ENCODE peak calls at places on chromosomes 16 and 17, in ten cellular contexts. One of them, this sample, is unnamed.

GRCh38 chr17:7747586-7747985 is 30.0 kb downstream of the DNAH2 start:
- DNase-seq in amygdala: no peak
- DNase-seq in HFFc6: peak; percentile 27
- DNase-seq in smooth muscle cell of the brain vasculature: no peak
- DNase-seq in head of caudate nucleus: no peak
- DNase-seq in activated T-cell treated with anti-CD3 and anti-CD28 coated beads for 1 hour: no peak
- DNase-seq in ACHN: no peak
- DNase-seq in PC-9: no peak
- DNase-seq in iris pigment epithelial cell: peak; percentile 64
- DNase-seq in GM19239: no peak
- DNase-seq in this sample: no peak

GRCh38 chr17:2455956-2456355 is 55.1 kb upstream of the MNT start:
- DNase-seq in amygdala: no peak
- DNase-seq in HFFc6: no peak
- DNase-seq in smooth muscle cell of the brain vasculature: no peak
- DNase-seq in head of caudate nucleus: no peak
- DNase-seq in activated T-cell treated with anti-CD3 and anti-CD28 coated beads for 1 hour: no peak
- DNase-seq in ACHN: no peak
- DNase-seq in PC-9: no peak
- DNase-seq in iris pigment epithelial cell: no peak
- DNase-seq in GM19239: no peak
- DNase-seq in this sample: no peak

GRCh38 chr16:51134269-51134812 is 16.7 kb downstream of the SALL1 start:
- DNase-seq in amygdala: no peak
- DNase-seq in HFFc6: no peak
- DNase-seq in smooth muscle cell of the brain vasculature: no peak
- DNase-seq in head of caudate nucleus: no peak
- DNase-seq in activated T-cell treated with anti-CD3 and anti-CD28 coated beads for 1 hour: no peak
- DNase-seq in ACHN: no peak
- DNase-seq in PC-9: no peak
- DNase-seq in iris pigment epithelial cell: no peak
- DNase-seq in GM19239: no peak
- DNase-seq in this sample: no peak

GRCh38 chr16:6105115-6105514 is 1007.5 kb upstream of the EEF2KMT start:
- DNase-seq in amygdala: no peak
- DNase-seq in HFFc6: peak; percentile 41
- DNase-seq in smooth muscle cell of the brain vasculature: no peak
- DNase-seq in head of caudate nucleus: no peak
- DNase-seq in activated T-cell treated with anti-CD3 and anti-CD28 coated beads for 1 hour: no peak
- DNase-seq in ACHN: peak; percentile 40
- DNase-seq in PC-9: no peak
- DNase-seq in iris pigment epithelial cell: no peak
- DNase-seq in GM19239: no peak
- DNase-seq in this sample: no peak

GRCh38 chr16:4058386-4058785 is 57.9 kb downstream of the ADCY9 start:
- DNase-seq in amygdala: no peak
- DNase-seq in HFFc6: no peak
- DNase-seq in smooth muscle cell of the brain vasculature: no peak
- DNase-seq in head of caudate nucleus: no peak
- DNase-seq in activated T-cell treated with anti-CD3 and anti-CD28 coated beads for 1 hour: no peak
- DNase-seq in ACHN: no peak
- DNase-seq in PC-9: no peak
- DNase-seq in iris pigment epithelial cell: peak; percentile 78
- DNase-seq in GM19239: no peak
- DNase-seq in this sample: no peak

GRCh38 chr17:77641718-77642117 is 316.8 kb upstream of the TNRC6C start:
- DNase-seq in amygdala: no peak
- DNase-seq in HFFc6: no peak
- DNase-seq in smooth muscle cell of the brain vasculature: no peak
- DNase-seq in head of caudate nucleus: no peak
- DNase-seq in activated T-cell treated with anti-CD3 and anti-CD28 coated beads for 1 hour: no peak
- DNase-seq in ACHN: no peak
- DNase-seq in PC-9: no peak
- DNase-seq in iris pigment epithelial cell: no peak
- DNase-seq in GM19239: no peak
- DNase-seq in this sample: no peak

GRCh38 chr17:74478369-74479100 is 12.1 kb downstream of the CD300A start:
- DNase-seq in amygdala: no peak
- DNase-seq in HFFc6: no peak
- DNase-seq in smooth muscle cell of the brain vasculature: no peak
- DNase-seq in head of caudate nucleus: no peak
- DNase-seq in activated T-cell treated with anti-CD3 and anti-CD28 coated beads for 1 hour: no peak
- DNase-seq in ACHN: no peak
- DNase-seq in PC-9: no peak
- DNase-seq in iris pigment epithelial cell: no peak
- DNase-seq in GM19239: no peak
- DNase-seq in this sample: no peak

GRCh38 chr17:19398301-19399181 is 11.6 kb upstream of the MFAP4 start:
- DNase-seq in amygdala: no peak
- DNase-seq in HFFc6: no peak
- DNase-seq in smooth muscle cell of the brain vasculature: no peak
- DNase-seq in head of caudate nucleus: no peak
- DNase-seq in activated T-cell treated with anti-CD3 and anti-CD28 coated beads for 1 hour: no peak
- DNase-seq in ACHN: no peak
- DNase-seq in PC-9: peak; percentile 71
- DNase-seq in iris pigment epithelial cell: peak; percentile 58
- DNase-seq in GM19239: no peak
- DNase-seq in this sample: peak; percentile 0

GRCh38 chr17:10022416-10022815 is 117.3 kb upstream of the RCVRN start:
- DNase-seq in amygdala: no peak
- DNase-seq in HFFc6: no peak
- DNase-seq in smooth muscle cell of the brain vasculature: no peak
- DNase-seq in head of caudate nucleus: no peak
- DNase-seq in activated T-cell treated with anti-CD3 and anti-CD28 coated beads for 1 hour: no peak
- DNase-seq in ACHN: no peak
- DNase-seq in PC-9: no peak
- DNase-seq in iris pigment epithelial cell: no peak
- DNase-seq in GM19239: no peak
- DNase-seq in this sample: no peak

GRCh38 chr16:14667347-14668266 is 26.5 kb downstream of the PLA2G10 start:
- DNase-seq in amygdala: no peak
- DNase-seq in HFFc6: no peak
- DNase-seq in smooth muscle cell of the brain vasculature: no peak
- DNase-seq in head of caudate nucleus: peak; percentile 9
- DNase-seq in activated T-cell treated with anti-CD3 and anti-CD28 coated beads for 1 hour: no peak
- DNase-seq in ACHN: no peak
- DNase-seq in PC-9: no peak
- DNase-seq in iris pigment epithelial cell: no peak
- DNase-seq in GM19239: no peak
- DNase-seq in this sample: no peak

GRCh38 chr17:9531080-9531479 is 44.5 kb downstream of the STX8 start:
- DNase-seq in amygdala: no peak
- DNase-seq in HFFc6: no peak
- DNase-seq in smooth muscle cell of the brain vasculature: no peak
- DNase-seq in head of caudate nucleus: no peak
- DNase-seq in activated T-cell treated with anti-CD3 and anti-CD28 coated beads for 1 hour: no peak
- DNase-seq in ACHN: no peak
- DNase-seq in PC-9: no peak
- DNase-seq in iris pigment epithelial cell: no peak
- DNase-seq in GM19239: no peak
- DNase-seq in this sample: no peak

GRCh38 chr17:17781591-17782424 is 55.0 kb downstream of the SREBF1 start:
- DNase-seq in amygdala: peak; percentile 82
- DNase-seq in HFFc6: peak; percentile 29
- DNase-seq in smooth muscle cell of the brain vasculature: no peak
- DNase-seq in head of caudate nucleus: peak; percentile 91
- DNase-seq in activated T-cell treated with anti-CD3 and anti-CD28 coated beads for 1 hour: peak; percentile 11
- DNase-seq in ACHN: peak; percentile 72
- DNase-seq in PC-9: peak; percentile 63
- DNase-seq in iris pigment epithelial cell: peak; percentile 51
- DNase-seq in GM19239: no peak
- DNase-seq in this sample: no peak

GRCh38 chr16:29696881-29697331 is 17.9 kb downstream of the QPRT start:
- DNase-seq in amygdala: no peak
- DNase-seq in HFFc6: no peak
- DNase-seq in smooth muscle cell of the brain vasculature: no peak
- DNase-seq in head of caudate nucleus: no peak
- DNase-seq in activated T-cell treated with anti-CD3 and anti-CD28 coated beads for 1 hour: no peak
- DNase-seq in ACHN: no peak
- DNase-seq in PC-9: no peak
- DNase-seq in iris pigment epithelial cell: no peak
- DNase-seq in GM19239: no peak
- DNase-seq in this sample: no peak

GRCh38 chr17:44628234-44629188 is 27.8 kb upstream of the MEIOC start:
- DNase-seq in amygdala: peak; percentile 60
- DNase-seq in HFFc6: no peak
- DNase-seq in smooth muscle cell of the brain vasculature: no peak
- DNase-seq in head of caudate nucleus: peak; percentile 56
- DNase-seq in activated T-cell treated with anti-CD3 and anti-CD28 coated beads for 1 hour: no peak
- DNase-seq in ACHN: no peak
- DNase-seq in PC-9: no peak
- DNase-seq in iris pigment epithelial cell: no peak
- DNase-seq in GM19239: no peak
- DNase-seq in this sample: no peak

GRCh38 chr17:43660816-43661493 is 767 bp downstream of the MEOX1 start:
- DNase-seq in amygdala: no peak
- DNase-seq in HFFc6: no peak
- DNase-seq in smooth muscle cell of the brain vasculature: no peak
- DNase-seq in head of caudate nucleus: no peak
- DNase-seq in activated T-cell treated with anti-CD3 and anti-CD28 coated beads for 1 hour: no peak
- DNase-seq in ACHN: no peak
- DNase-seq in PC-9: no peak
- DNase-seq in iris pigment epithelial cell: no peak
- DNase-seq in GM19239: no peak
- DNase-seq in this sample: no peak

GRCh38 chr16:14378684-14379467 is 251.2 kb downstream of the PARN start:
- DNase-seq in amygdala: no peak
- DNase-seq in HFFc6: peak; percentile 79
- DNase-seq in smooth muscle cell of the brain vasculature: no peak
- DNase-seq in head of caudate nucleus: no peak
- DNase-seq in activated T-cell treated with anti-CD3 and anti-CD28 coated beads for 1 hour: no peak
- DNase-seq in ACHN: no peak
- DNase-seq in PC-9: peak; percentile 63
- DNase-seq in iris pigment epithelial cell: peak; percentile 72
- DNase-seq in GM19239: no peak
- DNase-seq in this sample: no peak

GRCh38 chr16:79899316-79900110 is 299.0 kb upstream of the MAF start:
- DNase-seq in amygdala: no peak
- DNase-seq in HFFc6: no peak
- DNase-seq in smooth muscle cell of the brain vasculature: no peak
- DNase-seq in head of caudate nucleus: no peak
- DNase-seq in activated T-cell treated with anti-CD3 and anti-CD28 coated beads for 1 hour: no peak
- DNase-seq in ACHN: no peak
- DNase-seq in PC-9: no peak
- DNase-seq in iris pigment epithelial cell: no peak
- DNase-seq in GM19239: no peak
- DNase-seq in this sample: no peak

GRCh38 chr16:4529085-4530060 is 9.2 kb downstream of the CDIP1 start:
- DNase-seq in amygdala: no peak
- DNase-seq in HFFc6: peak; percentile 7
- DNase-seq in smooth muscle cell of the brain vasculature: no peak
- DNase-seq in head of caudate nucleus: no peak
- DNase-seq in activated T-cell treated with anti-CD3 and anti-CD28 coated beads for 1 hour: no peak
- DNase-seq in ACHN: no peak
- DNase-seq in PC-9: no peak
- DNase-seq in iris pigment epithelial cell: peak; percentile 64
- DNase-seq in GM19239: no peak
- DNase-seq in this sample: no peak

GRCh38 chr17:7290166-7290565 is 4.3 kb downstream of the YBX2 start:
- DNase-seq in amygdala: no peak
- DNase-seq in HFFc6: no peak
- DNase-seq in smooth muscle cell of the brain vasculature: no peak
- DNase-seq in head of caudate nucleus: no peak
- DNase-seq in activated T-cell treated with anti-CD3 and anti-CD28 coated beads for 1 hour: no peak
- DNase-seq in ACHN: no peak
- DNase-seq in PC-9: no peak
- DNase-seq in iris pigment epithelial cell: no peak
- DNase-seq in GM19239: no peak
- DNase-seq in this sample: no peak

GRCh38 chr17:37672545-37673078 is 29.4 kb upstream of the DDX52 start:
- DNase-seq in amygdala: no peak
- DNase-seq in HFFc6: peak; percentile 23
- DNase-seq in smooth muscle cell of the brain vasculature: no peak
- DNase-seq in head of caudate nucleus: no peak
- DNase-seq in activated T-cell treated with anti-CD3 and anti-CD28 coated beads for 1 hour: no peak
- DNase-seq in ACHN: no peak
- DNase-seq in PC-9: no peak
- DNase-seq in iris pigment epithelial cell: peak; percentile 9
- DNase-seq in GM19239: no peak
- DNase-seq in this sample: no peak

GRCh38 chr17:56231693-56232092 is 78.4 kb downstream of the ANKFN1 start:
- DNase-seq in amygdala: no peak
- DNase-seq in HFFc6: no peak
- DNase-seq in smooth muscle cell of the brain vasculature: no peak
- DNase-seq in head of caudate nucleus: no peak
- DNase-seq in activated T-cell treated with anti-CD3 and anti-CD28 coated beads for 1 hour: no peak
- DNase-seq in ACHN: no peak
- DNase-seq in PC-9: no peak
- DNase-seq in iris pigment epithelial cell: no peak
- DNase-seq in GM19239: no peak
- DNase-seq in this sample: no peak

GRCh38 chr16:49414651-49415050 is 41.0 kb downstream of the C16orf78 start:
- DNase-seq in amygdala: no peak
- DNase-seq in HFFc6: no peak
- DNase-seq in smooth muscle cell of the brain vasculature: no peak
- DNase-seq in head of caudate nucleus: no peak
- DNase-seq in activated T-cell treated with anti-CD3 and anti-CD28 coated beads for 1 hour: no peak
- DNase-seq in ACHN: no peak
- DNase-seq in PC-9: no peak
- DNase-seq in iris pigment epithelial cell: no peak
- DNase-seq in GM19239: no peak
- DNase-seq in this sample: no peak

GRCh38 chr17:50087246-50087911 is 7.8 kb upstream of the PDK2 start:
- DNase-seq in amygdala: peak; percentile 21
- DNase-seq in HFFc6: peak; percentile 66
- DNase-seq in smooth muscle cell of the brain vasculature: no peak
- DNase-seq in head of caudate nucleus: peak; percentile 58
- DNase-seq in activated T-cell treated with anti-CD3 and anti-CD28 coated beads for 1 hour: peak; percentile 68
- DNase-seq in ACHN: peak; percentile 64
- DNase-seq in PC-9: peak; percentile 72
- DNase-seq in iris pigment epithelial cell: peak; percentile 57
- DNase-seq in GM19239: peak; percentile 82
- DNase-seq in this sample: peak; percentile 31

GRCh38 chr16:49312389-49312990 is 30.9 kb upstream of the CBLN1 start:
- DNase-seq in amygdala: no peak
- DNase-seq in HFFc6: no peak
- DNase-seq in smooth muscle cell of the brain vasculature: no peak
- DNase-seq in head of caudate nucleus: no peak
- DNase-seq in activated T-cell treated with anti-CD3 and anti-CD28 coated beads for 1 hour: no peak
- DNase-seq in ACHN: no peak
- DNase-seq in PC-9: no peak
- DNase-seq in iris pigment epithelial cell: no peak
- DNase-seq in GM19239: no peak
- DNase-seq in this sample: no peak

GRCh38 chr17:7023576-7024401 is 939 bp downstream of the BCL6B start:
- DNase-seq in amygdala: peak; percentile 51
- DNase-seq in HFFc6: no peak
- DNase-seq in smooth muscle cell of the brain vasculature: no peak
- DNase-seq in head of caudate nucleus: peak; percentile 70
- DNase-seq in activated T-cell treated with anti-CD3 and anti-CD28 coated beads for 1 hour: peak; percentile 87
- DNase-seq in ACHN: no peak
- DNase-seq in PC-9: peak; percentile 97
- DNase-seq in iris pigment epithelial cell: peak; percentile 90
- DNase-seq in GM19239: peak; percentile 84
- DNase-seq in this sample: no peak

GRCh38 chr17:36851230-36851629 is 86.0 kb upstream of the LHX1 start:
- DNase-seq in amygdala: no peak
- DNase-seq in HFFc6: peak; percentile 32
- DNase-seq in smooth muscle cell of the brain vasculature: no peak
- DNase-seq in head of caudate nucleus: no peak
- DNase-seq in activated T-cell treated with anti-CD3 and anti-CD28 coated beads for 1 hour: no peak
- DNase-seq in ACHN: no peak
- DNase-seq in PC-9: peak; percentile 23
- DNase-seq in iris pigment epithelial cell: peak; percentile 46
- DNase-seq in GM19239: no peak
- DNase-seq in this sample: no peak

GRCh38 chr16:83713597-83713996 is 94.2 kb upstream of the HSBP1 start:
- DNase-seq in amygdala: no peak
- DNase-seq in HFFc6: no peak
- DNase-seq in smooth muscle cell of the brain vasculature: no peak
- DNase-seq in head of caudate nucleus: no peak
- DNase-seq in activated T-cell treated with anti-CD3 and anti-CD28 coated beads for 1 hour: no peak
- DNase-seq in ACHN: no peak
- DNase-seq in PC-9: no peak
- DNase-seq in iris pigment epithelial cell: no peak
- DNase-seq in GM19239: no peak
- DNase-seq in this sample: no peak

GRCh38 chr17:31537558-31537957 is 146.1 kb downstream of the RAB11FIP4 start:
- DNase-seq in amygdala: no peak
- DNase-seq in HFFc6: no peak
- DNase-seq in smooth muscle cell of the brain vasculature: no peak
- DNase-seq in head of caudate nucleus: no peak
- DNase-seq in activated T-cell treated with anti-CD3 and anti-CD28 coated beads for 1 hour: no peak
- DNase-seq in ACHN: no peak
- DNase-seq in PC-9: no peak
- DNase-seq in iris pigment epithelial cell: no peak
- DNase-seq in GM19239: no peak
- DNase-seq in this sample: no peak

This sample was measured in KG1.